ENCODE peak calls at places on chromosomes 6 and 20, in eight cellular contexts. X, Z, Y, A, U, T, N and K are unnamed samples.

GRCh38 chr20:40564997-40565680 is 123.9 kb downstream of the MAFB start:
- DNase-seq in X (no peak), A (no peak), Z (no peak), Y (peak), T (no peak), U (no peak), N (no peak), K (peak)

GRCh38 chr6:88855521-88856152 is 107.8 kb downstream of the RNGTT start:
- DNase-seq in Y (peak), N (no peak), X (no peak), U (no peak), T (no peak), Z (no peak), A (no peak), K (no peak)

GRCh38 chr6:395432-396125 is 4.0 kb downstream of the IRF4 start:
- DNase-seq in U (no peak), A (no peak), N (no peak), Y (no peak), X (no peak), T (no peak), Z (no peak), K (no peak)

GRCh38 chr6:107716688-107717089 is 107.4 kb downstream of the SCML4 start:
- DNase-seq in T (no peak), X (no peak), U (no peak), Z (no peak), N (peak), A (no peak), Y (no peak), K (no peak)

GRCh38 chr6:21229061-21229460 is 364.5 kb upstream of the SOX4 start:
- DNase-seq in Y (no peak), T (no peak), N (no peak), Z (no peak), U (no peak), A (no peak), X (no peak), K (no peak)

GRCh38 chr6:128397996-128398395 is 122.4 kb downstream of the PTPRK start:
- DNase-seq in T (no peak), N (no peak), U (no peak), Z (no peak), X (no peak), Y (no peak), A (no peak), K (no peak)

GRCh38 chr6:7587631-7588100 is 2.3 kb upstream of the SNRNP48 start:
- DNase-seq in U (no peak), Z (no peak), T (no peak), X (no peak), Y (no peak), N (no peak), A (peak), K (peak)

GRCh38 chr20:23397961-23398360 is 23.3 kb downstream of the NAPB start:
- DNase-seq in A (no peak), N (no peak), X (no peak), Z (no peak), Y (no peak), T (no peak), U (no peak), K (peak)

GRCh38 chr6:164396071-164397047 is 913.0 kb downstream of the C6orf118 start:
- DNase-seq in N (peak), T (no peak), U (no peak), Z (no peak), X (no peak), A (no peak), Y (no peak), K (peak)

GRCh38 chr20:8079976-8080375 is 52.1 kb upstream of the PLCB1 start:
- DNase-seq in Z (no peak), N (no peak), A (no peak), X (no peak), Y (no peak), T (no peak), U (no peak), K (no peak)

GRCh38 chr6:142537612-142538478 is 236.0 kb downstream of the ADGRG6 start:
- DNase-seq in X (no peak), U (no peak), Y (no peak), N (no peak), A (no peak), T (no peak), Z (no peak), K (peak)

GRCh38 chr6:113684382-113684901 is 172.7 kb upstream of the MARCKS start:
- DNase-seq in U (no peak), X (no peak), Y (no peak), N (no peak), Z (no peak), A (no peak), T (no peak), K (no peak)

GRCh38 chr6:77467038-77467437 is 3.7 kb upstream of the HTR1B start:
- DNase-seq in T (no peak), X (no peak), U (no peak), Y (no peak), A (no peak), Z (no peak), N (no peak), K (no peak)

GRCh38 chr6:6689413-6690143 is 101.1 kb downstream of the LY86 start:
- DNase-seq in Y (no peak), Z (no peak), N (no peak), A (no peak), T (no peak), X (no peak), U (no peak), K (peak)

GRCh38 chr6:102680413-102680812 is 1286.9 kb downstream of the GRIK2 start:
- DNase-seq in U (no peak), Y (no peak), Z (no peak), A (no peak), X (no peak), T (no peak), N (no peak), K (no peak)

GRCh38 chr6:126335210-126335609 is 4.7 kb upstream of the CENPW start:
- DNase-seq in Z (no peak), T (no peak), Y (no peak), X (no peak), N (no peak), U (no peak), A (no peak), K (no peak)

GRCh38 chr6:46734867-46735719 is at the start of gene PLA2G7:
- DNase-seq in Y (no peak), N (no peak), Z (no peak), X (peak), T (no peak), U (no peak), A (no peak), K (peak)

GRCh38 chr6:72894091-72894490 is 272.2 kb downstream of the KCNQ5 start:
- DNase-seq in A (no peak), Z (no peak), T (no peak), Y (no peak), N (no peak), U (no peak), X (no peak), K (no peak)

GRCh38 chr20:2872304-2873009 is 824 bp upstream of the PTPRA start:
- DNase-seq in U (peak), Z (peak), Y (no peak), X (peak), T (peak), N (peak), A (peak), K (peak)

GRCh38 chr20:33688938-33689424 is 2.8 kb upstream of the E2F1 start:
- DNase-seq in X (no peak), N (no peak), Y (no peak), T (no peak), A (no peak), U (peak), Z (no peak), K (no peak)

GRCh38 chr6:142008776-142009175 is 123.9 kb upstream of the GJE1 start:
- DNase-seq in Z (no peak), X (no peak), A (no peak), U (no peak), N (no peak), T (no peak), Y (no peak), K (no peak)

GRCh38 chr6:149137594-149137993 is 179.9 kb upstream of the TAB2 start:
- DNase-seq in Z (no peak), A (no peak), N (no peak), U (no peak), X (no peak), Y (no peak), T (peak), K (peak)

GRCh38 chr6:52573295-52573694 is 3.6 kb downstream of the TRAM2 start:
- DNase-seq in U (no peak), X (no peak), N (no peak), A (no peak), T (no peak), Y (no peak), Z (no peak), K (peak)
- TF ChIP-seq CTCF in U (no peak), X (no peak), N (no peak), A (no peak), T (peak), Y (peak), Z (no peak), K (peak)

GRCh38 chr6:122482750-122483080 is 11.1 kb upstream of the SERINC1 start:
- DNase-seq in T (no peak), U (no peak), X (no peak), A (no peak), N (no peak), Z (no peak), Y (no peak), K (no peak)
- H3K4me3 ChIP-seq in T (no peak), U (no peak), X (no peak), A (no peak), N (no peak), Z (no peak), Y (no peak), K (no peak)

GRCh38 chr20:44196278-44196677 is 9.3 kb upstream of the JPH2 start:
- DNase-seq in N (no peak), X (no peak), T (no peak), Z (no peak), A (no peak), U (no peak), Y (no peak), K (peak)
- TF ChIP-seq CTCF in N (no peak), X (no peak), T (no peak), Z (no peak), A (no peak), U (no peak), Y (no peak), K (no peak)

GRCh38 chr6:93300661-93301060 is 118.7 kb downstream of the EPHA7 start:
- DNase-seq in T (no peak), X (no peak), A (no peak), N (no peak), Z (no peak), Y (no peak), U (no peak), K (no peak)

GRCh38 chr6:93299622-93300021 is 119.7 kb downstream of the EPHA7 start:
- DNase-seq in T (no peak), Y (no peak), Z (no peak), U (no peak), A (no peak), X (no peak), N (no peak), K (no peak)

GRCh38 chr6:93304514-93304913 is 114.8 kb downstream of the EPHA7 start:
- DNase-seq in X (no peak), N (no peak), Y (no peak), A (no peak), T (no peak), Z (no peak), U (no peak), K (no peak)

GRCh38 chr6:93305088-93305487 is 114.3 kb downstream of the EPHA7 start:
- DNase-seq in Y (no peak), A (no peak), X (no peak), T (no peak), U (no peak), Z (no peak), N (no peak), K (no peak)
- H3K4me3 ChIP-seq in Y (no peak), A (no peak), X (no peak), T (no peak), U (no peak), Z (no peak), N (no peak), K (no peak)

GRCh38 chr6:133241088-133241900 is at the start of gene EYA4:
- DNase-seq in N (peak), T (no peak), Z (no peak), X (peak), Y (no peak), U (no peak), A (no peak), K (peak)
- TF ChIP-seq CTCF in N (no peak), T (no peak), Z (no peak), X (no peak), Y (no peak), U (no peak), A (no peak), K (no peak)

GRCh38 chr6:28531479-28532128 is 5.9 kb downstream of the GPX5 start:
- DNase-seq in U (no peak), Z (no peak), Y (no peak), N (no peak), A (no peak), T (no peak), X (no peak), K (no peak)
- H3K4me3 ChIP-seq in U (no peak), Z (no peak), Y (no peak), N (no peak), A (no peak), T (no peak), X (no peak), K (no peak)

DNA sequence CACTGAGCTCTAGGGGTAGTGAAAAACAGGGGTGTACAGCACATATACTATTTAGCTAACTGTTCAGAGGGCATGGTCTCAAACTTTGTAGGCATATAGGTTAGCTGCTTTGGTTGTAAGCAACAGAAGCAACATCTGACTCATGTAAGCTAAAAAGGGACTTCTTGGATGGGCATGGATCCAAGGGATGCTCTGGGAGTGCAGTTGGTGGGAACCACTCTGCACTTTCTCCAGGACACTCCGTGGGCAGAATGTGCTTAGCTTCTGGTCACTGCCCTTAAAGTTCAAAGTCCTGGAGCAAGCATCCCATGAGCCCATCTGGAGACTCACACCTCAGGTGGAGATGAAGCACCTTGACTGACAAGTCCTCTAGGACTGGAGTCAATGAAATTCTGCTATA is 11.5 kb downstream of the APCDD1L start:
- DNase-seq in A (no peak), Z (no peak), X (no peak), U (peak), T (no peak), N (no peak), Y (no peak), K (no peak)
- TF ChIP-seq CTCF in A (no peak), Z (no peak), X (no peak), U (no peak), T (no peak), N (no peak), Y (no peak), K (no peak)

GRCh38 chr6:151161363-151161762 is 78.4 kb upstream of the AKAP12 start:
- DNase-seq in A (no peak), X (no peak), N (no peak), Z (no peak), U (no peak), T (no peak), Y (no peak), K (no peak)

GRCh38 chr6:151164383-151164782 is 75.4 kb upstream of the AKAP12 start:
- DNase-seq in U (no peak), Z (no peak), N (no peak), T (no peak), A (no peak), Y (no peak), X (no peak), K (no peak)

GRCh38 chr6:151155095-151155494 is 84.7 kb upstream of the AKAP12 start:
- DNase-seq in Z (no peak), T (no peak), X (no peak), A (no peak), U (no peak), Y (no peak), N (no peak), K (no peak)

DNA sequence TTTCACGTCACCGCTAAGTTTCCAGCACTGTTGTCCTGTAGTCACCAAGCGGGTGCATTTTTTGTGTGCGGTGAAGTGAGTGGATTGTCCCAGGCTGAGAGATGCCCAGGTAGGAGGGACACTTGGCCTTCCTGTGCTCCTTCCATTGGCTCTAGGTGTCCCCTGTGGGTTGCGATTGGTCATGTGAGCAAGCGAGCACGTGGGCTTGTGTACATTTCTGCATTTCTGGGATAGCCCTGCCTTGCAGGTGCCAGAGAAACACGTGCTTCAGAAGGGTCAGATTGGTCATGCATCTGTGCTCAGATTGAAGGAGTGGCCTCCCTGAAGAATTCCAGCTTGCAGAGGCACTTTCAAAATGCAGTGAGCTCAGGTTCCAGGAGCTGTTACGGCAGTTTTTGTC is 78.9 kb upstream of the AKAP12 start:
- DNase-seq in T (no peak), Y (peak), X (no peak), U (peak), N (no peak), Z (peak), A (no peak), K (no peak)
- H3K4me3 ChIP-seq in T (no peak), Y (no peak), X (no peak), U (no peak), N (no peak), Z (no peak), A (no peak), K (no peak)